ENCODE peak calls at places on chromosomes 11 and 22, in nine cellular contexts. One of them, this sample, is unnamed.

GRCh38 chr11:66335531-66336233 is 552 bp downstream of the RIN1 start:
- DNase-seq in kidney epithelial cell: no peak
- DNase-seq in mammary epithelial cell: peak; percentile 50
- DNase-seq in NCI-H2107: no peak
- DNase-seq in iPS-NIHi11: peak; percentile 80
- DNase-seq in stimulated activated CD8-positive, alpha-beta memory T cell treated with anti-CD3 and anti-CD28 coated beads, Interleukin-4, amount 100 ng/mL, for 1 hour: no peak
- DNase-seq in NCI-H2171 treated with DMSO at 0.1 percent for 48 hours: peak; percentile 42
- DNase-seq in T-helper 1 cell: no peak
- DNase-seq in RKO: peak; percentile 66
- DNase-seq in this sample: no peak

GRCh38 chr11:19552100-19552499 is 160.5 kb upstream of the NAV2 start:
- DNase-seq in T-helper 1 cell: no peak
- DNase-seq in kidney epithelial cell: no peak
- DNase-seq in iPS-NIHi11: no peak
- DNase-seq in NCI-H2171 treated with DMSO at 0.1 percent for 48 hours: peak; percentile 79
- DNase-seq in stimulated activated CD8-positive, alpha-beta memory T cell treated with anti-CD3 and anti-CD28 coated beads, Interleukin-4, amount 100 ng/mL, for 1 hour: no peak
- DNase-seq in NCI-H2107: no peak
- DNase-seq in mammary epithelial cell: no peak
- DNase-seq in RKO: no peak
- DNase-seq in this sample: no peak

GRCh38 chr22:20523118-20523983 is 15.9 kb downstream of the MED15 start:
- DNase-seq in NCI-H2171 treated with DMSO at 0.1 percent for 48 hours: no peak
- DNase-seq in mammary epithelial cell: no peak
- DNase-seq in iPS-NIHi11: no peak
- DNase-seq in kidney epithelial cell: no peak
- DNase-seq in T-helper 1 cell: peak; percentile 18
- DNase-seq in NCI-H2107: no peak
- DNase-seq in RKO: no peak
- DNase-seq in stimulated activated CD8-positive, alpha-beta memory T cell treated with anti-CD3 and anti-CD28 coated beads, Interleukin-4, amount 100 ng/mL, for 1 hour: no peak
- DNase-seq in this sample: no peak

GRCh38 chr22:46195487-46196165 is 45.3 kb downstream of the PPARA start:
- DNase-seq in NCI-H2107: no peak
- DNase-seq in iPS-NIHi11: no peak
- DNase-seq in T-helper 1 cell: no peak
- DNase-seq in RKO: no peak
- DNase-seq in mammary epithelial cell: no peak
- DNase-seq in stimulated activated CD8-positive, alpha-beta memory T cell treated with anti-CD3 and anti-CD28 coated beads, Interleukin-4, amount 100 ng/mL, for 1 hour: no peak
- DNase-seq in kidney epithelial cell: no peak
- DNase-seq in NCI-H2171 treated with DMSO at 0.1 percent for 48 hours: no peak
- DNase-seq in this sample: no peak

GRCh38 chr11:130166457-130166784 is 6.8 kb downstream of the ST14 start:
- DNase-seq in RKO: peak; percentile 94
- DNase-seq in stimulated activated CD8-positive, alpha-beta memory T cell treated with anti-CD3 and anti-CD28 coated beads, Interleukin-4, amount 100 ng/mL, for 1 hour: no peak
- DNase-seq in NCI-H2171 treated with DMSO at 0.1 percent for 48 hours: peak; percentile 71
- DNase-seq in iPS-NIHi11: peak; percentile 16
- DNase-seq in mammary epithelial cell: peak; percentile 99
- DNase-seq in T-helper 1 cell: no peak
- DNase-seq in kidney epithelial cell: peak; percentile 99
- DNase-seq in NCI-H2107: no peak
- DNase-seq in this sample: peak; percentile 67

GRCh38 chr11:66277475-66278391 is at the start of gene CNIH2:
- DNase-seq in T-helper 1 cell: no peak
- DNase-seq in kidney epithelial cell: no peak
- DNase-seq in RKO: no peak
- DNase-seq in stimulated activated CD8-positive, alpha-beta memory T cell treated with anti-CD3 and anti-CD28 coated beads, Interleukin-4, amount 100 ng/mL, for 1 hour: no peak
- DNase-seq in NCI-H2107: no peak
- DNase-seq in NCI-H2171 treated with DMSO at 0.1 percent for 48 hours: peak; percentile 35
- DNase-seq in iPS-NIHi11: peak; percentile 92
- DNase-seq in mammary epithelial cell: no peak
- DNase-seq in this sample: no peak

GRCh38 chr22:46797355-46797754 is 34.9 kb downstream of the TBC1D22A start:
- DNase-seq in iPS-NIHi11: peak; percentile 38
- DNase-seq in RKO: peak; percentile 35
- DNase-seq in T-helper 1 cell: no peak
- DNase-seq in stimulated activated CD8-positive, alpha-beta memory T cell treated with anti-CD3 and anti-CD28 coated beads, Interleukin-4, amount 100 ng/mL, for 1 hour: no peak
- DNase-seq in NCI-H2171 treated with DMSO at 0.1 percent for 48 hours: peak; percentile 35
- DNase-seq in mammary epithelial cell: peak; percentile 39
- DNase-seq in kidney epithelial cell: no peak
- DNase-seq in NCI-H2107: no peak
- DNase-seq in this sample: no peak

GRCh38 chr11:8357891-8358566 is 94.4 kb upstream of the LMO1 start:
- DNase-seq in stimulated activated CD8-positive, alpha-beta memory T cell treated with anti-CD3 and anti-CD28 coated beads, Interleukin-4, amount 100 ng/mL, for 1 hour: no peak
- DNase-seq in NCI-H2107: no peak
- DNase-seq in kidney epithelial cell: no peak
- DNase-seq in iPS-NIHi11: no peak
- DNase-seq in T-helper 1 cell: no peak
- DNase-seq in mammary epithelial cell: no peak
- DNase-seq in NCI-H2171 treated with DMSO at 0.1 percent for 48 hours: no peak
- DNase-seq in RKO: no peak
- DNase-seq in this sample: no peak

GRCh38 chr11:19644316-19644715 is 68.3 kb upstream of the NAV2 start:
- DNase-seq in T-helper 1 cell: no peak
- DNase-seq in NCI-H2107: no peak
- DNase-seq in RKO: no peak
- DNase-seq in mammary epithelial cell: no peak
- DNase-seq in stimulated activated CD8-positive, alpha-beta memory T cell treated with anti-CD3 and anti-CD28 coated beads, Interleukin-4, amount 100 ng/mL, for 1 hour: no peak
- DNase-seq in iPS-NIHi11: no peak
- DNase-seq in kidney epithelial cell: no peak
- DNase-seq in NCI-H2171 treated with DMSO at 0.1 percent for 48 hours: no peak
- DNase-seq in this sample: no peak

GRCh38 chr11:3022300-3022967 is 30.3 kb upstream of the NAP1L4 start:
- DNase-seq in kidney epithelial cell: no peak
- DNase-seq in NCI-H2171 treated with DMSO at 0.1 percent for 48 hours: no peak
- DNase-seq in RKO: peak; percentile 16
- DNase-seq in mammary epithelial cell: peak; percentile 81
- DNase-seq in stimulated activated CD8-positive, alpha-beta memory T cell treated with anti-CD3 and anti-CD28 coated beads, Interleukin-4, amount 100 ng/mL, for 1 hour: no peak
- DNase-seq in iPS-NIHi11: no peak
- DNase-seq in NCI-H2107: no peak
- DNase-seq in T-helper 1 cell: peak; percentile 39
- DNase-seq in this sample: peak; percentile 52

GRCh38 chr22:46421272-46421671 is 85.8 kb downstream of the TRMU start:
- DNase-seq in iPS-NIHi11: no peak
- DNase-seq in T-helper 1 cell: no peak
- DNase-seq in kidney epithelial cell: peak; percentile 34
- DNase-seq in RKO: no peak
- DNase-seq in NCI-H2107: no peak
- DNase-seq in stimulated activated CD8-positive, alpha-beta memory T cell treated with anti-CD3 and anti-CD28 coated beads, Interleukin-4, amount 100 ng/mL, for 1 hour: no peak
- DNase-seq in mammary epithelial cell: no peak
- DNase-seq in NCI-H2171 treated with DMSO at 0.1 percent for 48 hours: no peak
- DNase-seq in this sample: no peak

GRCh38 chr22:46815132-46815531 is 52.7 kb downstream of the TBC1D22A start:
- DNase-seq in RKO: no peak
- DNase-seq in mammary epithelial cell: no peak
- DNase-seq in NCI-H2107: no peak
- DNase-seq in NCI-H2171 treated with DMSO at 0.1 percent for 48 hours: no peak
- DNase-seq in T-helper 1 cell: no peak
- DNase-seq in iPS-NIHi11: no peak
- DNase-seq in kidney epithelial cell: no peak
- DNase-seq in stimulated activated CD8-positive, alpha-beta memory T cell treated with anti-CD3 and anti-CD28 coated beads, Interleukin-4, amount 100 ng/mL, for 1 hour: no peak
- DNase-seq in this sample: no peak

GRCh38 chr11:113529606-113530005 is 54.4 kb upstream of the DRD2 start:
- DNase-seq in mammary epithelial cell: no peak
- DNase-seq in kidney epithelial cell: no peak
- DNase-seq in NCI-H2107: no peak
- DNase-seq in NCI-H2171 treated with DMSO at 0.1 percent for 48 hours: peak; percentile 77
- DNase-seq in RKO: no peak
- DNase-seq in iPS-NIHi11: no peak
- DNase-seq in stimulated activated CD8-positive, alpha-beta memory T cell treated with anti-CD3 and anti-CD28 coated beads, Interleukin-4, amount 100 ng/mL, for 1 hour: no peak
- DNase-seq in T-helper 1 cell: no peak
- DNase-seq in this sample: no peak

GRCh38 chr11:1781593-1781975 is 17.9 kb upstream of the CTSD start:
- DNase-seq in iPS-NIHi11: no peak
- DNase-seq in NCI-H2171 treated with DMSO at 0.1 percent for 48 hours: no peak
- DNase-seq in mammary epithelial cell: no peak
- DNase-seq in stimulated activated CD8-positive, alpha-beta memory T cell treated with anti-CD3 and anti-CD28 coated beads, Interleukin-4, amount 100 ng/mL, for 1 hour: no peak
- DNase-seq in RKO: no peak
- DNase-seq in kidney epithelial cell: no peak
- DNase-seq in T-helper 1 cell: no peak
- DNase-seq in NCI-H2107: no peak
- DNase-seq in this sample: no peak

GRCh38 chr11:8863838-8864237 is 47.2 kb upstream of the AKIP1 start:
- DNase-seq in mammary epithelial cell: peak; percentile 65
- DNase-seq in RKO: peak; percentile 41
- DNase-seq in T-helper 1 cell: no peak
- DNase-seq in NCI-H2171 treated with DMSO at 0.1 percent for 48 hours: no peak
- DNase-seq in stimulated activated CD8-positive, alpha-beta memory T cell treated with anti-CD3 and anti-CD28 coated beads, Interleukin-4, amount 100 ng/mL, for 1 hour: no peak
- DNase-seq in iPS-NIHi11: no peak
- DNase-seq in kidney epithelial cell: no peak
- DNase-seq in NCI-H2107: no peak
- DNase-seq in this sample: peak; percentile 63

GRCh38 chr11:58525037-58525614 is 17.2 kb upstream of the OR5B21 start:
- DNase-seq in mammary epithelial cell: no peak
- DNase-seq in stimulated activated CD8-positive, alpha-beta memory T cell treated with anti-CD3 and anti-CD28 coated beads, Interleukin-4, amount 100 ng/mL, for 1 hour: no peak
- DNase-seq in iPS-NIHi11: no peak
- DNase-seq in NCI-H2107: no peak
- DNase-seq in RKO: no peak
- DNase-seq in T-helper 1 cell: peak; percentile 74
- DNase-seq in kidney epithelial cell: no peak
- DNase-seq in NCI-H2171 treated with DMSO at 0.1 percent for 48 hours: no peak
- DNase-seq in this sample: no peak

GRCh38 chr11:61611309-61611708 is 30.4 kb upstream of the SYT7 start:
- DNase-seq in T-helper 1 cell: no peak
- DNase-seq in NCI-H2107: no peak
- DNase-seq in mammary epithelial cell: no peak
- DNase-seq in RKO: no peak
- DNase-seq in NCI-H2171 treated with DMSO at 0.1 percent for 48 hours: peak; percentile 90
- DNase-seq in iPS-NIHi11: no peak
- DNase-seq in kidney epithelial cell: no peak
- DNase-seq in stimulated activated CD8-positive, alpha-beta memory T cell treated with anti-CD3 and anti-CD28 coated beads, Interleukin-4, amount 100 ng/mL, for 1 hour: no peak
- DNase-seq in this sample: no peak

GRCh38 chr11:8948901-8949300 is 6.1 kb upstream of the ASCL3 start:
- DNase-seq in NCI-H2171 treated with DMSO at 0.1 percent for 48 hours: no peak
- DNase-seq in NCI-H2107: no peak
- DNase-seq in kidney epithelial cell: no peak
- DNase-seq in RKO: no peak
- DNase-seq in iPS-NIHi11: no peak
- DNase-seq in mammary epithelial cell: no peak
- DNase-seq in T-helper 1 cell: no peak
- DNase-seq in stimulated activated CD8-positive, alpha-beta memory T cell treated with anti-CD3 and anti-CD28 coated beads, Interleukin-4, amount 100 ng/mL, for 1 hour: no peak
- DNase-seq in this sample: no peak